ENCODE peak calls at places on chromosomes 5 and 9, in nine cellular contexts. One of them, this sample, is unnamed. For H3K4me1, the result is how much of the 10 kb centered on the place peaks cover.

GRCh38 chr9:121675381-121675780 is 23.9 kb downstream of the DAB2IP start:
- DNase-seq in effector memory CD4-positive, alpha-beta T cell: no peak
- DNase-seq in ovary: no peak
- DNase-seq in neuronal stem cell: no peak
- DNase-seq in psoas muscle: no peak
- DNase-seq in tibial artery: no peak
- DNase-seq in GM23338: no peak
- DNase-seq in GM12878: no peak
- DNase-seq in colonic mucosa: no peak
- DNase-seq in this sample: peak

GRCh38 chr5:67093259-67093658 is 103.3 kb downstream of the CD180 start:
- DNase-seq in GM23338: no peak
- DNase-seq in effector memory CD4-positive, alpha-beta T cell: no peak
- DNase-seq in colonic mucosa: no peak
- DNase-seq in tibial artery: no peak
- DNase-seq in psoas muscle: no peak
- DNase-seq in ovary: no peak
- DNase-seq in neuronal stem cell: no peak
- DNase-seq in GM12878: no peak
- DNase-seq in this sample: no peak

GRCh38 chr9:20623021-20623747 is 885 bp upstream of the MLLT3 start:
- DNase-seq in effector memory CD4-positive, alpha-beta T cell: peak
- DNase-seq in psoas muscle: peak
- DNase-seq in GM12878: no peak
- DNase-seq in tibial artery: peak
- DNase-seq in colonic mucosa: peak
- DNase-seq in neuronal stem cell: peak
- DNase-seq in GM23338: peak
- DNase-seq in ovary: peak
- DNase-seq in this sample: no peak

GRCh38 chr5:54313311-54314270 is 3.2 kb upstream of the ARL15 start:
- DNase-seq in psoas muscle: no peak
- DNase-seq in effector memory CD4-positive, alpha-beta T cell: no peak
- DNase-seq in tibial artery: no peak
- DNase-seq in colonic mucosa: no peak
- DNase-seq in ovary: no peak
- DNase-seq in neuronal stem cell: no peak
- DNase-seq in GM23338: no peak
- DNase-seq in GM12878: no peak
- DNase-seq in this sample: no peak

GRCh38 chr9:111863636-111864035 is 33.0 kb upstream of the UGCG start:
- DNase-seq in neuronal stem cell: no peak
- DNase-seq in GM23338: no peak
- DNase-seq in ovary: no peak
- DNase-seq in GM12878: no peak
- DNase-seq in colonic mucosa: no peak
- DNase-seq in effector memory CD4-positive, alpha-beta T cell: no peak
- DNase-seq in psoas muscle: no peak
- DNase-seq in tibial artery: no peak
- DNase-seq in this sample: no peak

GRCh38 chr5:84091400-84091799 is 293.3 kb downstream of the EDIL3 start:
- DNase-seq in GM23338: no peak
- DNase-seq in GM12878: peak
- DNase-seq in ovary: no peak
- DNase-seq in neuronal stem cell: peak
- DNase-seq in effector memory CD4-positive, alpha-beta T cell: no peak
- DNase-seq in psoas muscle: no peak
- DNase-seq in colonic mucosa: no peak
- DNase-seq in tibial artery: no peak
- DNase-seq in this sample: no peak

GRCh38 chr5:116178925-116179324 is 94.1 kb downstream of the COMMD10 start:
- DNase-seq in neuronal stem cell: no peak
- DNase-seq in tibial artery: no peak
- DNase-seq in GM12878: no peak
- DNase-seq in psoas muscle: no peak
- DNase-seq in ovary: no peak
- DNase-seq in colonic mucosa: no peak
- DNase-seq in GM23338: no peak
- DNase-seq in effector memory CD4-positive, alpha-beta T cell: no peak
- DNase-seq in this sample: no peak

GRCh38 chr9:21741151-21741550 is 61.3 kb upstream of the MTAP start:
- DNase-seq in neuronal stem cell: no peak
- DNase-seq in GM12878: no peak
- DNase-seq in GM23338: no peak
- DNase-seq in colonic mucosa: no peak
- DNase-seq in tibial artery: no peak
- DNase-seq in effector memory CD4-positive, alpha-beta T cell: no peak
- DNase-seq in psoas muscle: no peak
- DNase-seq in ovary: no peak
- DNase-seq in this sample: no peak

DNA sequence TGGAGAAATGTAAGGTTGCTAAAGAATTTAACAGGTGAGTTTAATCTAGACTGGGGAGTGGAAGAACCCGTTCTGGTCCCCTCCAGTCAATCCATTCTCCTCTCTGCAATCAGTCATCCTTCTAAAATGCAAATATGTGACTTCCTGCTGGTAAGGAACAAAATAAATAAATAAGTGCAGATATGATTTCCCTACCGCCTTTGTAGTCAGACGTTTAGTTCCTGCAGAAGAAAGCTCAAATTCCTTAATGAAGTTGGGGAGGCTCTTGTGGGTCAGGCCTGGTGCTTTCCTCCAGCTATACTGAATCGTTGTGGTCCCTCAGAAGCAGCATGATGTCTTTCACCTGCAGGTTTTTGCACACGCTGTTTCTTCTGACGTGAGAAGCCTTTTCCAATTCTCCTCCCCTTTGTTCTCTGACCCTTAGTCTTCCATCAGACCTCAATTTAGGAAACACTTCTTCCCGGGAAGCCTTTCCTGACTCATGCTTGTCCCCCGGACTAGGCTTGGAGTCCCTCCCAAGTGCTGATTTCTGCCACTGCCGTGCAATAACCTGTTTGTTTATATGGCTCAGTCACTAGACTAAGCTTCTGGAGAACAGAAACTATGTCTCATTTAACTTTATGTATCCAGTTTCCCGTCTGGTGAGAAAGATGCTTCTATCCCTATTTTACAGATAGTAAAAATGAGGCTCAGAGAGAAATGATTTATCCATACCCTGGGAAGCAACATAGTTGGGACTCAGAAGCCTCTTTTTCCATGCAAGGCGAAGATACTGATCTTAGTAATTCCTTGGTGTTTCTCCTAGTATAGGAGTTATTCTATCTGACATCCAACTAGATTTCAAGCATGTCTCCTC is 1.3 kb downstream of the ATP6V1G1 start:
- DNase-seq in colonic mucosa: no peak
- DNase-seq in tibial artery: no peak
- DNase-seq in GM12878: no peak
- DNase-seq in ovary: no peak
- DNase-seq in psoas muscle: no peak
- DNase-seq in GM23338: peak
- DNase-seq in neuronal stem cell: no peak
- DNase-seq in effector memory CD4-positive, alpha-beta T cell: no peak
- DNase-seq in this sample: no peak
- H3K4me1 ChIP-seq in colonic mucosa: under half
- H3K4me1 ChIP-seq in tibial artery: half or more
- H3K4me1 ChIP-seq in GM12878: under half
- H3K4me1 ChIP-seq in ovary: under half
- H3K4me1 ChIP-seq in psoas muscle: under half
- H3K4me1 ChIP-seq in GM23338: under half
- H3K4me1 ChIP-seq in neuronal stem cell: under half
- H3K4me1 ChIP-seq in effector memory CD4-positive, alpha-beta T cell: under half
- H3K4me1 ChIP-seq in this sample: under half

DNA sequence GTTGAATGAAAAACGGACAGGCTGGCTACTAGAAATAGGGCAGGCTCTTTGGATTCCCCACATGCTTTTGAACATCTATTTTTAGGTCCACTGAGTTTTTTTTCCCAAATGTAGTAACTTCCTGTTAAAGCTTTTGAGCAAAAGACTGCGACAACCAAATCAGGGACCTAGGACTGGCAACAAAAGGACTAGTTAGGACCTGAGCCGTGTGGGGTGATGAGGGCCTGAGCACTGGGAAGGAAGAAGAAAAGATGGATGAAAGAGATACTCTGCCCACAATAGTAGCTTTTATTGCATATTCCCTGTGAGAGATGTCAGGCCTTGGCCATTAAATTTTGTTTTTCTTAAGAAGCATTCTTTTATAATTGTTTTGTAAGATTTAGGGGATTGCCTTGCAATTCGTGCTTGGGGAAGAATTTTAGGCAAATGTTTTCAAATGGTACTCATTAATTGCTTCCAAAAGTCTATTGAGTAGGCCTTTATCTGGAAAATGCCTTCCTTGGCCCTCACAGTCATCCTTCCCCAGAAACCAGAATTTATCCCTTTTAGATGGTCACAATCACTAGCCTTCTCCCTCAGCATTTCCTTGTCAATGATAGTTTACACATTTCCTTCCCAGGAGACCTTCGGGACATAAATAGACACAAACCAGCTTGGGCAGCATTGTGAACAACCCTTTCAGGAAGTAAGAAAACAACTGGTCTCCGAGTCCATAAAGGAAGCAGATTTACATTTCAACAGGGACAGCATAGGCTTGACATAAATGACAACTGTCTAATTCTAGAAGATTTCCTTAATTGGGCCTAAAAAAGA is 166.5 kb downstream of the RMI1 start:
- DNase-seq in tibial artery: no peak
- DNase-seq in effector memory CD4-positive, alpha-beta T cell: no peak
- DNase-seq in colonic mucosa: no peak
- DNase-seq in GM12878: no peak
- DNase-seq in GM23338: no peak
- DNase-seq in ovary: no peak
- DNase-seq in psoas muscle: no peak
- DNase-seq in neuronal stem cell: no peak
- DNase-seq in this sample: no peak
- H3K27ac ChIP-seq in tibial artery: peak
- H3K27ac ChIP-seq in effector memory CD4-positive, alpha-beta T cell: no peak
- H3K27ac ChIP-seq in colonic mucosa: peak
- H3K27ac ChIP-seq in GM12878: no peak
- H3K27ac ChIP-seq in GM23338: no peak
- H3K27ac ChIP-seq in ovary: no peak
- H3K27ac ChIP-seq in psoas muscle: peak
- H3K27ac ChIP-seq in neuronal stem cell: no peak
- H3K27ac ChIP-seq in this sample: peak

GRCh38 chr9:133717113-133718031 is 20.8 kb downstream of the SARDH start:
- DNase-seq in GM12878: no peak
- DNase-seq in ovary: peak
- DNase-seq in GM23338: no peak
- DNase-seq in effector memory CD4-positive, alpha-beta T cell: no peak
- DNase-seq in tibial artery: peak
- DNase-seq in psoas muscle: no peak
- DNase-seq in neuronal stem cell: no peak
- DNase-seq in colonic mucosa: no peak
- DNase-seq in this sample: no peak

GRCh38 chr9:133715295-133715865 is 22.8 kb downstream of the SARDH start:
- DNase-seq in ovary: peak
- DNase-seq in psoas muscle: no peak
- DNase-seq in colonic mucosa: no peak
- DNase-seq in neuronal stem cell: no peak
- DNase-seq in tibial artery: peak
- DNase-seq in GM23338: no peak
- DNase-seq in effector memory CD4-positive, alpha-beta T cell: no peak
- DNase-seq in GM12878: no peak
- DNase-seq in this sample: peak

GRCh38 chr9:133714606-133715294 is 23.4 kb downstream of the SARDH start:
- DNase-seq in psoas muscle: peak
- DNase-seq in neuronal stem cell: no peak
- DNase-seq in colonic mucosa: no peak
- DNase-seq in ovary: peak
- DNase-seq in GM23338: no peak
- DNase-seq in tibial artery: peak
- DNase-seq in effector memory CD4-positive, alpha-beta T cell: no peak
- DNase-seq in GM12878: no peak
- DNase-seq in this sample: peak

GRCh38 chr9:133716564-133717112 is 21.5 kb downstream of the SARDH start:
- DNase-seq in tibial artery: peak
- DNase-seq in psoas muscle: peak
- DNase-seq in GM23338: no peak
- DNase-seq in colonic mucosa: no peak
- DNase-seq in neuronal stem cell: no peak
- DNase-seq in GM12878: no peak
- DNase-seq in ovary: peak
- DNase-seq in effector memory CD4-positive, alpha-beta T cell: no peak
- DNase-seq in this sample: no peak

DNA sequence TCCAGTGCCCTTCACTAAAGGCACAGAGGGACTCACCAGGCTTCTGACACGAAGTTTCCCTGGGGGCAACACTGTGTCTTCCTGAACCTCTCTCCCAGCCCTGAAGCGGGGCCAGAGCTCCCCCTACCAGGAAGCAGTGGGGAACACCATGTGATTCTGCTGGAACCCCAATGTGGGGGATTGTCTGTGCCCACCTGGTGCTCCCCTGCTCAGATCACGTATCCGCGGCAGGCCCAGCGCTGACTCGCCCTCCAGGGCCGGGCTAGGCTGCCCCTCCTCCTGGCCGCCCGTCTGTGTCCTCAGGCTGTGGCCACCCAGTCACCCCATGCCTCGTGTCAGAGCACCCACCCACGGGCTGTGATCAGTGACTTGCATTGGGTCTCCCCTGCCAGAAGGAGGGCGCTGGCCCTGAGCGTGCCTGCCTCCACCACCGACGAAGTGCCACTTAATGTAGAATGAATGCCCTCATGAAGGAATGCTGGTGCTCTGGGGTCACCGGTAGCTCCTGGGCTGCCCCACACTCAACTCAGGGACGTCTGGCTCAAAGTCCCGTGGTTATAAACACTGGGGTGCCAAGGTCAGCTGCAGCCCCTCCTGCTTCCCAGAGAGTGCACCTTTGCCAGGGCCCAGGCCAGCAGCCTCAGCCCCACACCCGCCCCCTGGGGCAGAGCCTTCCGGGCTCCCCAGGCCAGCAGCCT is 22.1 kb downstream of the SARDH start:
- DNase-seq in effector memory CD4-positive, alpha-beta T cell: no peak
- DNase-seq in GM12878: no peak
- DNase-seq in ovary: peak
- DNase-seq in neuronal stem cell: no peak
- DNase-seq in GM23338: peak
- DNase-seq in psoas muscle: no peak
- DNase-seq in tibial artery: peak
- DNase-seq in colonic mucosa: no peak
- DNase-seq in this sample: peak
- H3K4me1 ChIP-seq in effector memory CD4-positive, alpha-beta T cell: under half
- H3K4me1 ChIP-seq in GM12878: under half
- H3K4me1 ChIP-seq in ovary: under half
- H3K4me1 ChIP-seq in neuronal stem cell: under half
- H3K4me1 ChIP-seq in GM23338: under half
- H3K4me1 ChIP-seq in psoas muscle: under half
- H3K4me1 ChIP-seq in tibial artery: under half
- H3K4me1 ChIP-seq in colonic mucosa: under half
- H3K4me1 ChIP-seq in this sample: under half

DNA sequence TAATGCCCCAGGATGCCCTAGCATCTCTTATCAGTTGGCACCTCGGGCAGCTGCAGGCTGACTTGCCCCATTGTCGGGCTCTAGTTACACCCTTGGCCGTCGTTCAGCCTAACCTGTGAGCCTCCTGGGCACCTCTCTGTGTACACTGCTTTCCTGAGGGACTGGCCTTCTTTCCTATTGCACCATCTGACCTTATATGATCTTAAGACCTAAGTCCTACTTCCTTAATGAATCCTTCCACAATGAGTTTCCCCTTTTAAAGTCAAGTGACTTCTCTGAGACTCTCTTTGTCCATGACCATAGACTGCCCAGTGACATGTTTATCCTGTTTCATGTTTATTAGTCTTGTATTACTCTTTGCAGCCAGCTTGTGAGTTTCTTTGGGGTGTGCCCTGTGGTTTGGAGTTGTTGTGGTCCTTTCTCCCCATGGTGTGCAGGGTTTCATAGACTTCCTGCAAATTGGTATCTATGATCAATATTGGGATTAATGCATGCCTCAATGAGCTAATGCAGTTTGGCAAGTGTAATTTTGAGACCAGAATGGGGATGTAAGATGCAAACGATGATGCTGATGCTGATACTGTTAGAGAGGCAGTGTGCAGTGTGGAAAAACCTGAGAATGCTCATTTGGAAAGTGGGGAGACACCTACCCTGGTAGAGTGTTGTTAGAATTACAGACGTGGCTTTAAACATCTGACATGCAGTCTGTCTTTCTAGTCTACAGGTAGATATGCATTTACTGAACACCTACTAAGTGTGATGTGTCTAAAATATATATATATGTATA is 5.0 kb downstream of the DAPK1 start:
- DNase-seq in ovary: no peak
- DNase-seq in tibial artery: no peak
- DNase-seq in psoas muscle: no peak
- DNase-seq in colonic mucosa: peak
- DNase-seq in neuronal stem cell: no peak
- DNase-seq in effector memory CD4-positive, alpha-beta T cell: no peak
- DNase-seq in GM12878: no peak
- DNase-seq in GM23338: no peak
- DNase-seq in this sample: no peak
- H3K27ac ChIP-seq in ovary: no peak
- H3K27ac ChIP-seq in tibial artery: no peak
- H3K27ac ChIP-seq in psoas muscle: no peak
- H3K27ac ChIP-seq in colonic mucosa: no peak
- H3K27ac ChIP-seq in neuronal stem cell: no peak
- H3K27ac ChIP-seq in effector memory CD4-positive, alpha-beta T cell: no peak
- H3K27ac ChIP-seq in GM12878: peak
- H3K27ac ChIP-seq in GM23338: no peak
- H3K27ac ChIP-seq in this sample: no peak

This sample was measured in aorta.